ENCODE peak calls at places on chromosomes 11 and 22, in seven cellular contexts. W is fibroblast of lung, V is endothelial cell of umbilical vein, N is K562, L is keratinocyte, X is PC-9, S is H1. G is an unnamed sample.

GRCh38 chr22:28014141-28015055 is 95.3 kb upstream of the PITPNB start:
- DNase-seq in V (no peak), N (no peak), W (no peak), S (no peak), L (no peak), X (no peak), G (no peak)

GRCh38 chr22:35317680-35318290 is 18.1 kb downstream of the TOM1 start:
- DNase-seq in X (no peak), V (no peak), N (no peak), S (no peak), L (no peak), W (no peak), G (no peak)

GRCh38 chr11:46278387-46279173 is 1.1 kb downstream of the CREB3L1 start:
- DNase-seq in N (peak), W (peak), V (no peak), X (no peak), L (no peak), S (no peak), G (peak)

GRCh38 chr11:102831128-102831708 is 12.2 kb downstream of the MMP3 start:
- DNase-seq in W (peak), L (no peak), V (peak), N (peak), S (no peak), X (no peak), G (peak)

GRCh38 chr22:17167486-17167885 is 8.4 kb upstream of the HDHD5 start:
- DNase-seq in W (no peak), N (no peak), V (no peak), X (no peak), S (no peak), L (no peak), G (no peak)

GRCh38 chr11:61507012-61507768 is 1.4 kb upstream of the LRRC10B start:
- DNase-seq in N (no peak), S (no peak), V (no peak), X (no peak), L (no peak), W (no peak), G (no peak)

GRCh38 chr22:37501610-37502341 is 15.6 kb upstream of the MFNG start:
- DNase-seq in S (no peak), V (peak), N (no peak), W (peak), L (no peak), X (no peak), G (peak)

GRCh38 chr11:34855021-34855753 is 61.0 kb downstream of the APIP start:
- DNase-seq in S (no peak), X (no peak), W (no peak), L (no peak), N (no peak), V (no peak), G (no peak)

GRCh38 chr22:42170946-42171345 is 40.3 kb upstream of the CYP2D6 start:
- DNase-seq in S (no peak), L (no peak), X (no peak), N (no peak), W (no peak), V (no peak), G (no peak)

GRCh38 chr22:49727881-49728563 is 99.7 kb downstream of the BRD1 start:
- DNase-seq in N (no peak), S (no peak), V (no peak), L (no peak), X (no peak), W (no peak), G (no peak)
- TF ChIP-seq EZH2 in N (no peak), S (no peak), V (no peak), L (no peak), X (peak), W (no peak), G (no peak)

GRCh38 chr11:44305643-44306468 is 4.1 kb downstream of the ALX4 start:
- DNase-seq in X (no peak), N (no peak), V (peak), S (no peak), W (peak), L (no peak), G (no peak)
- TF ChIP-seq EZH2 in X (no peak), N (no peak), V (peak), S (peak), W (peak), L (peak), G (peak)

GRCh38 chr11:36376315-36376887 is 80.3 kb downstream of the PRR5L start:
- DNase-seq in V (peak), X (peak), L (no peak), W (peak), S (no peak), N (no peak), G (peak)

GRCh38 chr11:36374726-36375125 is 78.6 kb downstream of the PRR5L start:
- DNase-seq in L (no peak), N (no peak), S (no peak), W (no peak), V (no peak), X (no peak), G (no peak)

GRCh38 chr11:36377759-36378553 is 81.9 kb downstream of the PRR5L start:
- DNase-seq in N (no peak), X (no peak), V (no peak), L (no peak), W (no peak), S (no peak), G (no peak)

GRCh38 chr11:36375348-36376314 is 79.5 kb downstream of the PRR5L start:
- DNase-seq in W (peak), X (no peak), S (no peak), L (no peak), N (no peak), V (peak), G (peak)

DNA sequence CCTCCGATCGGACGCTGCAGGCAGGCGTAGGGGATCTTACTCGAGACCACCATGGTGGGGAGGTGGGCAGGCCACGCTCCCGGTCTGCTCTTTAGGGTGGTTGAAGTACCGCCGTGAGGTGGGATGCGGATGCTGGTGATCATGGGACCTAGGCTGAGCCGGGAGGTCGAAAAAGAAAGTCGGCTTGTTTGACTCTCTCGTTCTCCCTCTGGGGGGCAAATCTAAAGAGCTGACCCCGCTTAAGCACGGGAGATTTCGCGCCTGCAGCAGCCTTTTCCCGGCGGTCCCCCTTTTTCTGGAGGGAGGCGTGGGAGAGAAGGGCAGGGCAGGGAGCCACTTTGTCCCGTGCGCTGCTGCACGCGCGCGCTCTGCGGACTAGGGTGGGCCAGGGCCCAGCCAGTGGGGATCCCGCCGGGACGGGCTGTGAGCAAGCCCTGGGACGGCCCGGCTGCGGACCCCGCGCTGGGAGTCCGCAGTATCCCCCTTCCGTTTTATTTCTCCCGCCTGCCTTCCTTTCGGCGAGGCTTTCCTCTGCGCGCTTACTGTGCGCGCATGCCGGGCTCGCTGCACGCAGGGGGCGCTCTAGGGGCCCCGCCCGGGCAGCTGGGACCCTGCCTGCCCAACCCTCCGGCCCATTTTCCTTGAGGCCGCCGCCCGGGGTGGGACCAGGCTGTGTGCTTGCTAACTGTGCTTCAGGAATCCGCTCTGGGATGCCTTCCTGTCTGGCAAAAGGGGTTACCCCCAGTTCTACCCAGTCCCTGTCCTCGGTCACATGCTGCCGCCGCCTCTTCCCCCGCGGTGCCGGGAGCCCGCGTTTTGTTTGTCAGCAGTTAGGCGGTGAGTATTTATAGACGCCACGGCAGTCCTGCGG is 81.0 kb downstream of the PRR5L start:
- DNase-seq in W (peak), V (peak), X (peak), S (peak), L (no peak), N (no peak), G (peak)
- TF ChIP-seq EZH2 in W (peak), V (peak), X (no peak), S (peak), L (no peak), N (no peak), G (no peak)

GRCh38 chr11:68997995-68998348 is 15.1 kb downstream of the MRGPRF start:
- DNase-seq in X (no peak), W (no peak), L (no peak), N (no peak), V (no peak), S (no peak), G (no peak)
- TF ChIP-seq EZH2 in X (no peak), W (no peak), L (no peak), N (no peak), V (no peak), S (no peak), G (no peak)

GRCh38 chr11:72241290-72241781 is 2.6 kb downstream of the PHOX2A start:
- DNase-seq in S (no peak), W (no peak), X (no peak), N (no peak), L (no peak), V (no peak), G (no peak)

GRCh38 chr11:72238492-72239295 is 5.3 kb downstream of the PHOX2A start:
- DNase-seq in V (no peak), L (no peak), X (no peak), S (no peak), N (no peak), W (no peak), G (no peak)

GRCh38 chr11:72240461-72241289 is 3.3 kb downstream of the PHOX2A start:
- DNase-seq in N (no peak), X (no peak), V (no peak), W (peak), L (no peak), S (no peak), G (peak)

GRCh38 chr11:72239296-72239848 is 4.6 kb downstream of the PHOX2A start:
- DNase-seq in L (no peak), N (no peak), S (no peak), W (peak), X (peak), V (no peak), G (peak)

DNA sequence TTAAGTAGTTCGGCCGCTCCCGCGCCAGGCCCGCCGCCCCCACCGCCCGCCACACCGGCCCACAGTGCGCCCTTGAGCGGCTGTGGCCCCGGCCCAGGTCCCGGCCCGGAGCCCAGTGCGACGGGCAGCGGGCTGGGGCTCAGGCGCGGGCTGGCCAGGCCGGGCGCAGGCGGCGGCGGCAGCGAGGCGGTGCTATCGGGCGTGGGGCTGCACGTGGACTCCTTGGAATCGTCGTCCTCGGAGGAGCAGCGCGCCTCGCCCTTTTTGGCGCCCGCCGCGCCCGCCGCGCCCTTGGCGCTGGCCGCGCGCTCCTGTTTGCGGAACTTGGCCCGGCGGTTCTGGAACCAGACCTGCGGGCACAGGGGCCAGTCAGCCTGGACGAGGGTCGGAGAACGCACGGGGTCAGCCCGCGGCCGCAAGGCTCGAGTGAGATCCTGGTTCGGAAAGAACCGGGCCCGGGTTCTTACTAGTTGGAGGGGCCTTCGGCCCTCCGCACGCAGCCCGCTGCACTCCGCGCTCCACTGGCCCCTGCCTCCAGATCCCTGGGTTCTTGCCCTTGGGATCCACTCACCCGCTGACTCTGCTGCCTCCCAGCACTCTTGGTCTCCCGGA is 4.0 kb downstream of the PHOX2A start:
- DNase-seq in W (peak), V (no peak), N (no peak), S (no peak), L (no peak), X (peak), G (peak)
- TF ChIP-seq EZH2 in W (peak), V (peak), N (no peak), S (peak), L (no peak), X (no peak), G (no peak)

GRCh38 chr11:16613401-16614381 is 124.8 kb upstream of the C11orf58 start:
- DNase-seq in S (peak), V (peak), N (peak), W (peak), L (no peak), X (peak), G (peak)
- TF ChIP-seq EZH2 in S (peak), V (peak), N (no peak), W (no peak), L (peak), X (no peak), G (peak)

DNA sequence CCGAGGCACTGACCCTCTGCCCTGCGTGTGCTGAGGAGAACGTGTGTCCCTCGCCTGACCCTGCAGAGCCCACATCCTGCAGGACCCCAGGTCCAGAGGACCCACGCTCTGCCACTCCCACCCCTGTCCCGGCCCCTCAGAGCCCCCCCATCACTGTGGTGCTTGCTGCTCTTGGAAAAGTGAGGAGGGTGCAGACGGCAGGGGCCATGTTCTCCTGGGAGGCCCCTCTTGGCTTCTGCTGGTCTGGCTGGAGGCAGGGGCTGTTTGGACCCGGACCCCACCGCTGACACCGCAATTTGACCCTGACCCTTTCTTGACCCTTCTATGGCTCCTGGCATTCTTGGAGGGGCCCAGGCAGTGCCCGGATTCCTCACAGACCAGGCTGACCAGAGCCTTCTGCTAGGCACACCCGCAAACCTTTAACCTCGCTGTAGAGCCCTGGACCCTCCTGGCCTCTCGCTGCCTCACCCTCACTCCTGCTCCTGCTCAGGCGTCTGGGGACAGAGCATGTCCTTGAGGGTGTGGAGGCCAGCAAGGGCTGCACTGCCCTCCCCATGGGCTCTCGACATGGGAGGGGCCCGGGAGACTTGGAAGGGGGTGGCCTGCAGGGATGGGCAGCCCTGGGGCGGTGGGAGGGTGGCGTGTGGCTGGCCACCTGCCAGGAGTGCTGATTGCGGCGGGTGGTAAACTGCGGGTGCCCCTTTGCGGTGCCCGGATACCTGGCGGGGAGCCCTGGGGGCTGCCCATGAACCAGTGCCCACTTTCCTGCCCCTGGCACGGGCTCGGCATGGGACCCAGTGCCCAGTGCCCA is 37.0 kb upstream of the MUC5AC start:
- DNase-seq in L (no peak), X (no peak), W (no peak), V (no peak), S (no peak), N (no peak), G (no peak)
- TF ChIP-seq EZH2 in L (no peak), X (no peak), W (no peak), V (no peak), S (no peak), N (no peak), G (no peak)